ENCODE peak calls at places on chromosomes 4 and X, in seven cellular contexts. C, W, P, S, B, J and K are unnamed samples.

GRCh38 chrX:40479777-40480318 is 100.9 kb upstream of the ATP6AP2 start:
- DNase-seq in B (no peak), P (no peak), C (no peak), W (no peak), J (no peak), S (peak), K (no peak)

GRCh38 chr4:22897520-22898108 is 204.9 kb downstream of the GBA3 start:
- DNase-seq in P (peak), C (peak), J (peak), S (peak), W (peak), B (peak), K (peak)

GRCh38 chr4:165873298-165874071 is 448 bp downstream of the TLL1 start:
- DNase-seq in C (peak), B (peak), W (no peak), J (peak), S (no peak), P (peak), K (peak)

GRCh38 chrX:87517571-87518141 is at the start of gene KLHL4:
- DNase-seq in J (no peak), S (peak), P (no peak), C (no peak), W (peak), B (peak), K (no peak)

GRCh38 chr4:8323947-8324555 is 54.5 kb downstream of the HTRA3 start:
- DNase-seq in W (no peak), B (no peak), J (no peak), P (no peak), S (no peak), C (no peak), K (no peak)

GRCh38 chr4:128818442-128818841 is 8.9 kb downstream of the JADE1 start:
- DNase-seq in P (no peak), B (no peak), S (no peak), C (no peak), J (no peak), W (no peak), K (no peak)

GRCh38 chr4:931194-931959 is 739 bp downstream of the GAK start:
- DNase-seq in S (peak), B (peak), P (peak), J (peak), C (peak), W (peak), K (peak)

GRCh38 chrX:139933904-139934303 is 1.1 kb upstream of the ATP11C start:
- DNase-seq in B (no peak), J (peak), S (no peak), P (no peak), C (no peak), W (peak), K (no peak)

GRCh38 chrX:14015941-14016340 is 13.8 kb downstream of the GEMIN8 start:
- DNase-seq in P (no peak), J (no peak), W (no peak), B (no peak), S (no peak), C (no peak), K (no peak)

GRCh38 chr4:5712517-5712916 is 1.5 kb downstream of the EVC start:
- DNase-seq in B (no peak), J (no peak), W (no peak), S (no peak), P (peak), C (peak), K (no peak)

GRCh38 chrX:41781500-41781899 is 57.5 kb downstream of the GPR82 start:
- DNase-seq in P (peak), S (peak), J (peak), C (peak), W (peak), B (peak), K (peak)

GRCh38 chr4:176270669-176271068 is 1.6 kb upstream of the ASB5 start:
- DNase-seq in B (peak), W (no peak), S (no peak), P (peak), C (peak), J (peak), K (peak)

GRCh38 chr4:27861802-27862201 is 1001.2 kb downstream of the STIM2 start:
- DNase-seq in S (peak), C (peak), P (no peak), B (no peak), W (no peak), J (no peak), K (no peak)